ENCODE peak calls at places on chromosomes 5 and 9, in four cellular contexts. H is breast epithelium, G is A549, W is body of pancreas. O is an unnamed sample.

GRCh38 chr5:75461679-75462078 is 49.8 kb downstream of the CERT1 start:
- DNase-seq in W (no peak), G (no peak), H (no peak), O (peak; percentile 11)

GRCh38 chr5:74632947-74633356 is 7.6 kb downstream of the ENC1 start:
- DNase-seq in G (peak; percentile 81), H (no peak), W (no peak), O (no peak)

GRCh38 chr5:5965132-5965531 is 413.2 kb downstream of the MED10 start:
- DNase-seq in G (no peak), W (no peak), H (no peak), O (no peak)

GRCh38 chr5:122844916-122845252 is 529 bp upstream of the SNX24 start:
- DNase-seq in W (no peak), H (no peak), G (no peak), O (no peak)

GRCh38 chr5:78353520-78353919 is 6.9 kb upstream of the SCAMP1 start:
- DNase-seq in H (no peak), W (no peak), G (no peak), O (no peak)

GRCh38 chr5:17129093-17129492 is 88.3 kb upstream of the BASP1 start:
- DNase-seq in W (no peak), G (peak; percentile 65), H (no peak), O (no peak)

GRCh38 chr5:36459191-36460135 is 146.9 kb upstream of the SLC1A3 start:
- DNase-seq in W (no peak), G (peak; percentile 37), H (no peak), O (peak; percentile 23)

GRCh38 chr9:1222511-1222910 is 172.4 kb downstream of the DMRT2 start:
- DNase-seq in H (no peak), W (no peak), G (no peak), O (no peak)

GRCh38 chr9:121963542-121963995 is 129.5 kb downstream of the TTLL11 start:
- DNase-seq in W (no peak), G (no peak), H (no peak), O (no peak)
- H3K4me3 ChIP-seq in W (no peak overlapping the region), G (no peak overlapping the region), H (no peak overlapping the region), O (no peak overlapping the region)

GRCh38 chr9:130432362-130432761 is 12.4 kb upstream of the ASS1 start:
- DNase-seq in G (no peak), W (no peak), H (no peak), O (no peak)

GRCh38 chr9:130433168-130433946 is 11.4 kb upstream of the ASS1 start:
- DNase-seq in H (no peak), W (peak; percentile 12), G (peak; percentile 68), O (peak; percentile 18)

GRCh38 chr9:130431536-130432303 is 13.0 kb upstream of the ASS1 start:
- DNase-seq in H (no peak), W (no peak), G (no peak), O (no peak)

GRCh38 chr9:130433947-130434262 is 10.9 kb upstream of the ASS1 start:
- DNase-seq in W (no peak), G (no peak), H (no peak), O (no peak)

DNA sequence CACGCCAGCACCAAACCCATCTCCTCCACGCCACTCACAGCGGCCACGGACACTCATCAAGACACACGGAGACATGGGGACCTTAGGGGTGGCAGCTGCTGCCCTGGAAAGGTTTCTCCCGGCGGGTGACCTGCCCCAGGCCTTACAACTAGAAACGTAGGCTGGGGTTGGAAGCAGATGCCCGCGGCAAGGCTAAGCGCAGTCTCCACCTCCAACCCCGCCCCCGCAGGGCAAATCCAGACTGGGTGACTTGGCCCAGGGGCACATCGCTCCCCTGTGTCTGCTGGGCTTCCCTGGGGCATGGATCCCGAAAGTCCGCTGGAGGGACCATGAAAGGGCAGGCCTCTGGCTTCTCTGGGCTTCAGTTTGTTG is 12.0 kb upstream of the ASS1 start:
- DNase-seq in H (no peak), G (no peak), W (no peak), O (no peak)
- H3K4me3 ChIP-seq in H (peak overlapping the region; percentile 43), G (peak overlapping the region; percentile 49), W (no peak overlapping the region), O (peak overlapping the region; percentile 31)

GRCh38 chr5:134122530-134122929 is 8.0 kb downstream of the TCF7 start:
- DNase-seq in W (no peak), G (no peak), H (no peak), O (peak; percentile 90)
- H3K4me3 ChIP-seq in W (no peak overlapping the region), G (no peak overlapping the region), H (no peak overlapping the region), O (peak overlapping the region; percentile 20)

DNA sequence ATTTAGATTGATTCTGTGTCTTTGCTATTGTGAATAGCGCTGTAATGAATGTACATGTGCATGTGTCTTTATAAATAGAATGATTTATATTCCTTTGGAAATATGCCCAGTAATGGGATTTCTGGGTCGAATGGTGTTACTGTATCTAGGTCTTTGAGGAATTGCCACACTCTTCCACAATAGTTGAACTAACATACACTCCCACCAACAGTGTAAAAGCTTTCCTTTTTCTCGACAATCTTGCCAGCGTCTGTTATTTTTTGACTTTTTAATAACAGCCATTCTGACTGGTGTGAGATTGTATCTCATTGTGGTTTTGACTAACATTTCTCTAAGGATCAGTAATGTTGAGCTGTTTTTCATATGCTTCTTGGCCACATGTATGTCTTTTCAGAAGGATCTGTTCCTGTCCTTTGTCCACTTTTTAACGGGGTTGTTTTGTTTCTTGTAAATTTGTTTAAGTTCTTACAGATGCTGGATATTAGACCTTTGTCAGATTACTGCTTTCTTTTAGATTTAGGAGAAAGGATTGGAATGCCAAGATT is 125.0 kb upstream of the NR5A1 start:
- DNase-seq in H (no peak), G (no peak), W (no peak), O (no peak)
- H3K4me3 ChIP-seq in H (no peak overlapping the region), G (no peak overlapping the region), W (no peak overlapping the region), O (no peak overlapping the region)

DNA sequence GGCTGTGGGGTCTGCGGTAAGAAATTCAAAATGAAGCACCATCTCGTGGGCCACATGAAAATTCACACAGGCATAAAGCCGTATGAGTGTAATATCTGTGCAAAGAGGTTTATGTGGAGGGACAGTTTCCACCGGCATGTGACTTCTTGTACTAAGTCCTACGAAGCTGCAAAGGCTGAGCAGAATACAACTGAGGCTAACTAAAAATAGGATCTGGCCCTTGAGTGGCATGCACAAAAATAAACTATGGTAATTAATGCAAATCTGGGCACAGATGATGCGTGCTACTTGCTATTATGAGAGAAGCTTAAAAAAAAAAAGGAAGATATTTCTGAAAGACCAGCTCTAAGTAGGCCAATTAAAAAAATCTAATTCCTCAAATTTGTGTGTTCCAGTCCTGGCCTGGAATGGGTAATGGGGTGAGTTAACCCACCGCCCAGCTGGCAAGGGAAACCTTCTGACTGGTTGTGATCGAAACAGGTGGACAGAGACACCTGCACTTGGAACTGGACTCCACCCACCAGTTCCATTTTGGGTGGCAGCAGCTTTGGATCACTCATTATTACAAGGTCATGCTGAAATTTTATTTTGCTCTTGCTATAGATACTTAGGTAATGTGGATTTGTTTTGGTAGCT is 26.6 kb upstream of the ZBTB34 start:
- DNase-seq in W (no peak), H (no peak), G (no peak), O (no peak)
- H3K4me3 ChIP-seq in W (no peak overlapping the region), H (no peak overlapping the region), G (no peak overlapping the region), O (no peak overlapping the region)

DNA sequence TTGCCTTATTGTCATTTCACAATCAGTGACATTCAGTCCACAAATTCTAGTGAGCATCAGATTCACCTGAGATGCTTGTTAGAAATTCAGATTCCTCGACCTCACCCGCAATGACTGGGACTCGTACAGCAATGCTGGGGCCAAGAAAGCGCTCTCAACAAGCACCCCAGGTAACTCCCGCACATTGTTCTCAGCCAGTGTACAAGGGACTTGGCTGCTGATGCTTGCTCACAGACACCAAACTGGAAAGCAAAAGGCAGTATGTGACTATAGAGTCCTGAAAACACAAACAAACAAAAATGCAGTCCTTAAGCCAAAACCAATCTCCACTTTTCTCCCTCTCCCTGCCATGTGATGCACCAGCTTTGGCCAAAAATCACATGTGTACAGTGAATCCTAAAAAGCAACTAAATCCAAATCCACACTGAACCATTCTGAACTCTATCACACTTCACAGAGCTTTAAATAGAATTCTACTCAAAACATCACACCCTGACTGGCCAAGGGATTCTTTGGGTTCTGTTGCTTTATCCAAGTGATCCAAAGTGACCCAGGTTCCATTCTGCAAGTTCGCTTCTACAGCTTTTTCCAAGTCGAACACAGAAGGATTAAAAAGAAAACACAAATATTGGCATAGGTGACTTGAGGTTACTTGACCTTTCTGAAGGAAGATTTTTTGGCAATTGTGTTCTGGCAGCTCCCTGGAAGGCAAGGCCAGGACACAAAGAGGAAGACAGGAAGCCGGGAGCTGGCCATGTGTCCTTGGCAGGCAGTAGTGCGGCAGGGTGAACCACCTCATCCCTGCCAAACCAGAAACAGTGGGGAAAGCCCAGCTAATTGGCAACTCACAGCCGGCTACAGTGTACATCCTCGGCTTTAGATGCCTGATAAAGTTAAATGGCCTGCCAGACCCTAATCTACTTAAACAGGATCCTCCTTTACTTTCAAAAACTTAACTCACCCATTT is 115.1 kb downstream of the NFIB start:
- DNase-seq in G (no peak), W (peak; percentile 77), H (peak; percentile 60), O (no peak)
- H3K4me3 ChIP-seq in G (no peak overlapping the region), W (no peak overlapping the region), H (no peak overlapping the region), O (no peak overlapping the region)

GRCh38 chr5:52829664-52830063 is 41.9 kb downstream of the ITGA1 start:
- DNase-seq in H (no peak), G (no peak), W (no peak), O (no peak)
- H3K4me3 ChIP-seq in H (no peak overlapping the region), G (no peak overlapping the region), W (no peak overlapping the region), O (no peak overlapping the region)

DNA sequence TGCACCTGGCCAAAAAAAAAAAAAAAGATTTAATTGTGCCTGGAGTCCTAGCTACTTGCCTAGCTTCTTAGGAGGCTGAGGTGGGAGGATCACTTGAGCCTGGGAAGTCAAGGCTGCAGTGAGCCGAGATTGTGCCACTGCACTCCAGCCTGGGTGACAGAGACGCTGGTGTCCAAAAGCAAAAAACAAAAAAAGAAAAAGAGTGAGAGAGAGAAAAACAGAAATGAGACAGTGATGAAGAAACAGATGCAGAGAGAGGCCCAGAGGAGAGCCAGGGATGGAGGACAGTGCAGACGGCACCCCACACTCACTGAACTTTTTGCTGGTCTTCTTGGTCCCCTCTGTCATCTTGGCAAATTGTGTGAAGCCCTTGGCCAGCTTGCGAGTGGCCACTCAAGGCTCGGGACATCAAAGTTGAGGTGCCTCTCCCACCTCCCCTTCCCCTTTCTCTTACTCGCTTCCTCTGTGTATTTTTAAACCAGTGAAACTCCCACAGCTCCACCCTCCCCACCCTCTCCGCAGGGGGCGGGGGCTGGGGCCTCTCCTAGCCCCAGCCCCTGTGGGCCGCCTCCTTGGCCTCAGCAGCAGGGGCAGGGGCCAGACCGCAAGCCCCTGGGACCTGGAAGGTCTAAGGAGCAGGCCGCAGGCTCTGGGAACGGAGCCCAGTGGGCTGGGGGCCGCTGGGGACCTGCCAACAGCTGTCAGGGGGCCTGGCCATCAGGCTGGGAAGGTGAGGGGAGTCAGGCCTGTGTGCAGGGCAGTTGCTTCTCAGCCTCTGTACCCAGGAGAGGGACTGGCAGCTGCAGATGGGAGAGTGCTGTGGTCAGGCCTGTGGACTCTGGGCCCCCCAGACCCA is at the start of gene SH2D3C:
- DNase-seq in G (no peak), H (no peak), W (peak; percentile 33), O (no peak)
- H3K4me3 ChIP-seq in G (no peak within 1 kb of the TSS), H (peak within 1 kb of the TSS; percentile 30), W (no peak within 1 kb of the TSS), O (peak within 1 kb of the TSS; percentile 79)